ENCODE peak calls at places on chromosomes 13 and 19, in six cellular contexts. A is stimulated activated CD8-positive, alpha-beta memory T cell treated with anti-CD3 and anti-CD28 coated beads, Interleukin-7, amount 100 ng/mL, for 24 hours; F is A549; W is ovary; P is stimulated activated CD4-positive, alpha-beta T cell treated with anti-CD3 and anti-CD28 coated beads, TNF-alpha, amount 100 ng/mL, for 4 hours; Y is NCI-H460. Q is an unnamed sample.

GRCh38 chr13:99542788-99543406 is 41.6 kb downstream of the TM9SF2 start:
- DNase-seq in Y (no peak), P (no peak), A (no peak), W (no peak), F (no peak), Q (peak; percentile 9)

GRCh38 chr13:74278901-74279300 is 144.7 kb upstream of the KLF12 start:
- DNase-seq in F (no peak), W (no peak), A (no peak), P (no peak), Y (no peak), Q (no peak)

GRCh38 chr13:80473695-80474094 is 132.8 kb upstream of the SPRY2 start:
- DNase-seq in F (peak; percentile 71), Y (peak; percentile 79), A (no peak), P (no peak), W (no peak), Q (no peak)

GRCh38 chr13:65653548-65654078 is 1576.5 kb downstream of the PCDH9 start:
- DNase-seq in Y (no peak), F (no peak), W (no peak), A (no peak), P (no peak), Q (no peak)

GRCh38 chr19:3539743-3540118 is 757 bp downstream of the TEKTIP1 start:
- DNase-seq in Y (no peak), W (no peak), F (no peak), A (no peak), P (no peak), Q (no peak)

GRCh38 chr13:33441015-33441414 is 155.5 kb upstream of the STARD13 start:
- DNase-seq in Y (peak; percentile 1), P (no peak), W (no peak), A (no peak), F (peak; percentile 37), Q (no peak)

GRCh38 chr13:20873348-20873747 is 29.2 kb downstream of the XPO4 start:
- DNase-seq in W (no peak), P (no peak), F (no peak), A (no peak), Y (no peak), Q (peak; percentile 57)

GRCh38 chr19:19538767-19539166 is 702 bp downstream of the CILP2 start:
- DNase-seq in W (no peak), P (no peak), A (no peak), F (no peak), Y (no peak), Q (no peak)

GRCh38 chr13:29583073-29583785 is 12.3 kb downstream of the SLC7A1 start:
- DNase-seq in Y (no peak), F (peak; percentile 4), P (no peak), W (no peak), A (no peak), Q (no peak)

GRCh38 chr19:3398114-3398899 is 31.9 kb downstream of the NFIC start:
- DNase-seq in P (no peak), F (no peak), W (peak; percentile 87), Y (no peak), A (no peak), Q (no peak)

GRCh38 chr19:38028913-38029565 is 122.0 kb downstream of the SIPA1L3 start:
- DNase-seq in W (no peak), P (no peak), Y (no peak), F (no peak), A (no peak), Q (peak; percentile 72)

GRCh38 chr19:1388637-1389026 is 4.9 kb downstream of the NDUFS7 start:
- DNase-seq in Y (no peak), P (no peak), W (no peak), A (no peak), F (no peak), Q (no peak)

GRCh38 chr19:19171821-19172532 is 1.9 kb upstream of the MEF2B start:
- DNase-seq in W (no peak), A (no peak), Y (peak; percentile 27), P (no peak), F (no peak), Q (no peak)

Q was measured in dermis microvascular lymphatic vessel endothelial cell.